ENCODE peak calls at places on chromosomes 12 and 14, in six cellular contexts. W is tibial nerve, R is SK-N-SH, O is activated B cell treated with CpG ODN at 0.5 μM for 24 hours, T is neural crest cell, B is foreskin fibroblast. G is an unnamed sample.

GRCh38 chr14:45252356-45253069 is 489 bp downstream of the MIS18BP1 start:
- DNase-seq in W (no peak), R (peak; percentile 6), O (no peak), T (peak; percentile 6), B (peak; percentile 30), G (no peak)

GRCh38 chr12:74780458-74781241 is 243.0 kb downstream of the ATXN7L3B start:
- DNase-seq in W (no peak), R (no peak), O (no peak), T (no peak), B (peak; percentile 3), G (no peak)

GRCh38 chr14:94388027-94388895 is at the start of gene SERPINA1:
- DNase-seq in W (no peak), R (no peak), O (no peak), T (no peak), B (no peak), G (no peak)

GRCh38 chr12:123398177-123398916 is 14.4 kb downstream of the KMT5A start:
- DNase-seq in W (peak; percentile 32), R (no peak), O (no peak), T (no peak), B (peak; percentile 97), G (no peak)

GRCh38 chr12:122985590-122986257 is 5.2 kb downstream of the ARL6IP4 start:
- DNase-seq in W (no peak), R (no peak), O (no peak), T (no peak), B (no peak), G (no peak)

GRCh38 chr12:92432724-92433281 is 270.0 kb upstream of the PLEKHG7 start:
- DNase-seq in W (no peak), R (no peak), O (no peak), T (no peak), B (no peak), G (no peak)

GRCh38 chr12:95520825-95521224 is 30.5 kb downstream of the USP44 start:
- DNase-seq in W (no peak), R (no peak), O (no peak), T (no peak), B (no peak), G (no peak)

GRCh38 chr12:109440851-109441490 is 36.1 kb downstream of the KCTD10 start:
- DNase-seq in W (no peak), R (peak; percentile 57), O (no peak), T (no peak), B (peak; percentile 63), G (no peak)

GRCh38 chr12:76259660-76260389 is 88.4 kb downstream of the BBS10 start:
- DNase-seq in W (no peak), R (no peak), O (no peak), T (no peak), B (peak; percentile 94), G (no peak)

GRCh38 chr14:45199246-45199645 is 53.8 kb downstream of the MIS18BP1 start:
- DNase-seq in W (no peak), R (no peak), O (no peak), T (no peak), B (peak; percentile 75), G (no peak)

GRCh38 chr12:65666876-65667275 is 157.4 kb upstream of the HMGA2 start:
- DNase-seq in W (no peak), R (no peak), O (no peak), T (no peak), B (no peak), G (no peak)

GRCh38 chr12:53059434-53060063 is 9.7 kb downstream of the TNS2 start:
- DNase-seq in W (peak; percentile 14), R (no peak), O (no peak), T (no peak), B (no peak), G (no peak)

GRCh38 chr12:49923035-49923644 is 19.4 kb upstream of the FAIM2 start:
- DNase-seq in W (no peak), R (no peak), O (no peak), T (no peak), B (no peak), G (no peak)

GRCh38 chr12:117494833-117495714 is 133.6 kb upstream of the NOS1 start:
- DNase-seq in W (no peak), R (no peak), O (no peak), T (no peak), B (no peak), G (no peak)

GRCh38 chr14:74223016-74223415 is 16.2 kb upstream of the VSX2 start:
- DNase-seq in W (no peak), R (no peak), O (no peak), T (no peak), B (no peak), G (no peak)

GRCh38 chr12:119669744-119670472 is 2.0 kb downstream of the PRKAB1 start:
- DNase-seq in W (no peak), R (no peak), O (no peak), T (no peak), B (peak; percentile 49), G (no peak)

GRCh38 chr12:121801601-121802484 is 2.0 kb upstream of the SETD1B start:
- DNase-seq in W (no peak), R (no peak), O (no peak), T (no peak), B (peak; percentile 59), G (no peak)

GRCh38 chr14:22837059-22837749 is 819 bp downstream of the MMP14 start:
- DNase-seq in W (peak; percentile 41), R (peak; percentile 62), O (peak; percentile 43), T (peak; percentile 41), B (peak; percentile 57), G (peak; percentile 42)

GRCh38 chr12:68428724-68429580 is 96.8 kb upstream of the MDM1 start:
- DNase-seq in W (no peak), R (no peak), O (no peak), T (no peak), B (peak; percentile 57), G (no peak)

GRCh38 chr12:68899251-68899771 is 33.7 kb downstream of the CPM start:
- DNase-seq in W (no peak), R (no peak), O (no peak), T (no peak), B (peak; percentile 93), G (no peak)

GRCh38 chr14:103329421-103330347 is 4.4 kb upstream of the EIF5 start:
- DNase-seq in W (no peak), R (no peak), O (no peak), T (no peak), B (peak; percentile 54), G (no peak)

GRCh38 chr12:112855375-112855774 is 51.4 kb upstream of the OAS1 start:
- DNase-seq in W (no peak), R (peak; percentile 61), O (no peak), T (no peak), B (no peak), G (no peak)

GRCh38 chr12:96752211-96752610 is 154.8 kb upstream of the NEDD1 start:
- DNase-seq in W (no peak), R (no peak), O (no peak), T (no peak), B (no peak), G (no peak)

GRCh38 chr14:72023128-72024042 is 91.2 kb downstream of the RGS6 start:
- DNase-seq in W (no peak), R (no peak), O (no peak), T (no peak), B (no peak), G (no peak)

GRCh38 chr14:75450381-75451276 is 22.8 kb downstream of the JDP2 start:
- DNase-seq in W (no peak), R (no peak), O (no peak), T (no peak), B (no peak), G (no peak)

GRCh38 chr14:106848330-106849121 is 1322.1 kb downstream of the TMEM121 start:
- DNase-seq in W (no peak), R (no peak), O (no peak), T (no peak), B (no peak), G (no peak)
- TF ChIP-seq CTCF in W (peak; percentile 4), R (peak; percentile 51), O (no peak), T (no peak), B (no peak), G (no peak)

DNA sequence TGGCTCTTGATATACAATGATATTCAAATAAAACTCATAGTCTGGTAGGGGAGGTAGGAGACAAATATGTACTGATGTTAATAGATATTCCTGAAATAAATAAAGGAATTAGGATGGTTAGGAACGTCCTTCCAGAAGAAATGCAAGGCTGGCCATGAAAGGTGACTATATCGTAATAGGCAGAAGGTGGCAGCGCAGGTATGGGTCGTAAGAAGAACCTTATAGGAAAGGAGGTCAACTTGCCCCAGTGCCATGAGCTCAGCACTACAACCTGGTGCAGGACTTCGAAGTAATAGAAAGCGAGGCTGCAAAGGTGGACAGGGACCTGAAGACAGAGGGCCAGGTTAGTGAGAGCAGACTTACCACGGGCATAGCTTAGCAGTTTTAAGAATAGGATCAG is 55.3 kb upstream of the FGD4 start:
- DNase-seq in W (no peak), R (no peak), O (no peak), T (no peak), B (no peak), G (no peak)
- TF ChIP-seq CTCF in W (no peak), R (no peak), O (no peak), T (no peak), B (no peak), G (peak; percentile 11)

DNA sequence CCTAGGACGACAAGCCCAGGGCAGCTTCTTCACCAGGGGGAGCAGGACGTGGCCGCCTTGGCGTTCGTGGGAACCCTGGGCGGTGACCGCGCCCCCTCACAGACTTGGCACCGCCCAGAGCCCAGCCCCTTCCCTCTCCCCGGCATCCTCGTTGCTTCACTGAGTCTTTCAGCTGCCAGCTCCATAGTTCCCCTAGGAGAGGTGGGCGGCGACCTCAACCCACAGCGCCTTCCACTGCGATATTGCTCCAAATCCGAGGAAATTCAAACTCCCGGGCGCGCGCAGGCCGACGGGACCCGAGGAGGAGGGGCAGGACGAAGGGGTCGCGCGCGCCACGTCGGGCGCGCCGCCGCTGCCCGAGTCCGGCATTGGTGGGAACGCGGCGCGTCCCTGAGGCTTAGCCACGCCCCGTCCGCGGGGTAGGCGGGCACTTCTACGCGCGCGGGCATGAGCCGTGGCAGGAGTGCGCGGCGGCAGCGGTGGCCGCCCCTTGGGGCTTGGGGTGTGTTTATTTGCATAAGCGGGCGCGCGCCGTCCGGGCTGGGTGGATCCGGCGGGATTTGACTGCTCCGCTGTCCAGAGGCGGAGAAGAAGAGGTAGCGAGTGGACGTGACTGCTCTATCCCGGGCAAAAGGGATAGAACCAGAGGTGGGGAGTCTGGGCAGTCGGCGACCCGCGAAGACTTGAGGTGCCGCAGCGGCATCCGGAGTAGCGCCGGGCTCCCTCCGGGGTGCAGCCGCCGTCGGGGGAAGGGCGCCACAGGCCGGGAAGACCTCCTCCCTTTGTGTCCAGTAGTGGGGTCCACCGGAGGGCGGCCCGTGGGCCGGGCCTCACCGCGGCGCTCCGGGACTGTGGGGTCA is at the start of the genes APAF1 and IKBIP:
- DNase-seq in W (peak; percentile 97), R (peak; percentile 96), O (peak; percentile 99), T (peak; percentile 95), B (peak; percentile 99), G (peak; percentile 97)
- TF ChIP-seq CTCF in W (no peak), R (peak; percentile 1), O (no peak), T (no peak), B (no peak), G (no peak)

GRCh38 chr12:78101181-78101876 is 270.6 kb downstream of the NAV3 start:
- DNase-seq in W (no peak), R (no peak), O (no peak), T (no peak), B (no peak), G (no peak)

GRCh38 chr12:78101946-78102635 is 271.4 kb downstream of the NAV3 start:
- DNase-seq in W (no peak), R (no peak), O (no peak), T (no peak), B (no peak), G (no peak)

GRCh38 chr12:78099806-78100205 is 269.1 kb downstream of the NAV3 start:
- DNase-seq in W (no peak), R (no peak), O (no peak), T (no peak), B (no peak), G (no peak)

GRCh38 chr12:78095623-78096022 is 264.9 kb downstream of the NAV3 start:
- DNase-seq in W (no peak), R (no peak), O (no peak), T (no peak), B (no peak), G (no peak)

GRCh38 chr12:78096909-78097597 is 266.4 kb downstream of the NAV3 start:
- DNase-seq in W (no peak), R (peak; percentile 60), O (no peak), T (no peak), B (peak; percentile 78), G (no peak)
- TF ChIP-seq CTCF in W (no peak), R (peak; percentile 43), O (no peak), T (no peak), B (peak; percentile 18), G (no peak)